ENCODE peak calls at places on chromosomes 3 and 15, in nine cellular contexts. P is tibial artery; W is mesendoderm; C is PC-3; M is right cardiac atrium; Q is fibroblast of the aortic adventitia; L is astrocyte of the cerebellum; V is CD8-positive, alpha-beta memory T cell; F is IMR-90. S is an unnamed sample.

GRCh38 chr15:57460208-57460816 is 84.0 kb downstream of the CGNL1 start:
- DNase-seq in P (no peak), W (no peak), C (no peak), M (no peak), Q (no peak), L (no peak), V (no peak), F (no peak), S (no peak)

GRCh38 chr15:31472636-31473383 is 146.2 kb downstream of the KLF13 start:
- DNase-seq in P (peak; percentile 63), W (no peak), C (no peak), M (peak; percentile 74), Q (peak; percentile 56), L (no peak), V (peak; percentile 16), F (peak; percentile 64), S (no peak)

GRCh38 chr3:156694536-156694935 is 20.1 kb downstream of the TIPARP start:
- DNase-seq in P (no peak), W (no peak), C (peak; percentile 63), M (no peak), Q (no peak), L (no peak), V (no peak), F (peak; percentile 76), S (no peak)

GRCh38 chr3:149553781-149554451 is 79.4 kb downstream of the TM4SF4 start:
- DNase-seq in P (no peak), W (peak; percentile 54), C (no peak), M (peak; percentile 75), Q (peak; percentile 100), L (peak; percentile 98), V (no peak), F (peak; percentile 94), S (peak; percentile 38)

GRCh38 chr3:182725372-182726251 is 67.7 kb upstream of the ATP11B start:
- DNase-seq in P (no peak), W (peak; percentile 90), C (no peak), M (peak; percentile 60), Q (no peak), L (no peak), V (no peak), F (no peak), S (no peak)

GRCh38 chr15:33565099-33565498 is 254.3 kb downstream of the RYR3 start:
- DNase-seq in P (no peak), W (no peak), C (peak; percentile 42), M (no peak), Q (peak; percentile 52), L (peak; percentile 81), V (no peak), F (peak; percentile 44), S (no peak)

GRCh38 chr15:69104050-69104750 is 56.2 kb upstream of the GLCE start:
- DNase-seq in P (no peak), W (no peak), C (no peak), M (no peak), Q (no peak), L (no peak), V (no peak), F (no peak), S (no peak)

GRCh38 chr15:51186121-51186795 is 91.6 kb upstream of the TNFAIP8L3 start:
- DNase-seq in P (no peak), W (no peak), C (no peak), M (peak; percentile 13), Q (no peak), L (no peak), V (no peak), F (no peak), S (no peak)

GRCh38 chr15:38991126-38991525 is 426.5 kb upstream of the RASGRP1 start:
- DNase-seq in P (no peak), W (peak; percentile 73), C (peak; percentile 58), M (no peak), Q (peak; percentile 84), L (peak; percentile 34), V (no peak), F (peak; percentile 56), S (no peak)

GRCh38 chr3:47605646-47606045 is 27.0 kb upstream of the CSPG5 start:
- DNase-seq in P (no peak), W (no peak), C (peak; percentile 49), M (no peak), Q (peak; percentile 12), L (no peak), V (no peak), F (peak; percentile 78), S (no peak)

GRCh38 chr15:25670025-25670554 is 193.0 kb downstream of the ATP10A start:
- DNase-seq in P (peak; percentile 90), W (peak; percentile 95), C (no peak), M (peak; percentile 84), Q (peak; percentile 77), L (peak; percentile 84), V (no peak), F (peak; percentile 76), S (no peak)

GRCh38 chr3:48595526-48596121 is 495 bp upstream of the COL7A1 start:
- DNase-seq in P (peak; percentile 84), W (peak; percentile 86), C (peak; percentile 95), M (peak; percentile 66), Q (peak; percentile 75), L (peak; percentile 15), V (no peak), F (peak; percentile 86), S (peak; percentile 51)

GRCh38 chr3:158347966-158348365 is 223.0 kb upstream of the MLF1 start:
- DNase-seq in P (no peak), W (no peak), C (no peak), M (no peak), Q (peak; percentile 76), L (peak; percentile 55), V (no peak), F (peak; percentile 11), S (no peak)

GRCh38 chr15:101009176-101009575 is 90.0 kb downstream of the LRRK1 start:
- DNase-seq in P (no peak), W (no peak), C (no peak), M (no peak), Q (no peak), L (no peak), V (no peak), F (no peak), S (no peak)

GRCh38 chr3:100420885-100421284 is 19.5 kb downstream of the LNP1 start:
- DNase-seq in P (no peak), W (no peak), C (no peak), M (no peak), Q (no peak), L (no peak), V (no peak), F (no peak), S (no peak)
- H3K4me3 ChIP-seq in P (no peak overlapping the region), W (no peak overlapping the region), C (no peak overlapping the region), M (no peak overlapping the region), Q (no peak overlapping the region), L (no peak overlapping the region), V (no peak overlapping the region), F (no peak overlapping the region), S (no peak overlapping the region)

DNA sequence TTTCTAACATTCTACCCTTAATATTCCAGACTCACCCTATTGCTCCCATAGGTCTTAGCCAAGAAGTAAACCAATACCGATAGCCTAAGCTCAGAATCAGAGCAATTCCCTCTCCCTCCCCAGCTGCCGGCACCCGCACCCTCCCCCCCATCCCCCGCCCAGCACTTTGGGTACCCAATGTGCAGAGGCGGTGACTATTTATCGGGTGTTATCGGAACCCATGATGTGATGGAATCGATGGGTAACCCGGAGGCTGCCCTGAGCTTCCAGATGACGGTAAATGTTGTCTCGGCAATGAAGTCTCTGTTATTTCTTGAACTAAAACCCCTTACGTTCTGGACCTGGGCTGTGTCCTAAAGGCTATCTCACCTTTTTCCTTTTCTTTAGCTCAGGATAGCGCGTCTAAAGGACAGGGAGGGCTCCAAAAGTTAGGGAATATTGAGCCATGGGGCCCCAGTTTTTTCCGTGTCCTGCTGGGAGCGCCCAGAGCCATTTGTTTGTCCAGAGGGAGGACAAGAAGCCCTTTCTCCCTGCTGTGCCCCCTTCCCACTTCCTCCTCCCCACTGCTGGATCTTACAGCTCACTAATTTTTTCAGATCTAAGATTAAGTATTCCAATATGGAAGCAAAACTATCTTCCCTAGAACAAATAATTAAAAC is 1.6 kb downstream of the SLITRK3 start:
- DNase-seq in P (peak; percentile 45), W (peak; percentile 14), C (no peak), M (no peak), Q (no peak), L (no peak), V (no peak), F (no peak), S (no peak)
- H3K4me3 ChIP-seq in P (no peak overlapping the region), W (peak overlapping the region; percentile 17), C (no peak overlapping the region), M (peak overlapping the region; percentile 29), Q (no peak overlapping the region), L (peak overlapping the region; percentile 53), V (no peak overlapping the region), F (no peak overlapping the region), S (no peak overlapping the region)

GRCh38 chr3:32852146-32852545 is 34.3 kb downstream of the TRIM71 start:
- DNase-seq in P (no peak), W (no peak), C (no peak), M (no peak), Q (no peak), L (no peak), V (no peak), F (no peak), S (no peak)

GRCh38 chr3:32850636-32851035 is 32.8 kb downstream of the TRIM71 start:
- DNase-seq in P (no peak), W (no peak), C (no peak), M (no peak), Q (no peak), L (no peak), V (no peak), F (no peak), S (no peak)

GRCh38 chr3:32847520-32847919 is 29.7 kb downstream of the TRIM71 start:
- DNase-seq in P (no peak), W (no peak), C (no peak), M (no peak), Q (no peak), L (no peak), V (no peak), F (no peak), S (no peak)

GRCh38 chr3:32848215-32848614 is 30.4 kb downstream of the TRIM71 start:
- DNase-seq in P (no peak), W (peak; percentile 79), C (no peak), M (no peak), Q (no peak), L (no peak), V (no peak), F (no peak), S (no peak)

DNA sequence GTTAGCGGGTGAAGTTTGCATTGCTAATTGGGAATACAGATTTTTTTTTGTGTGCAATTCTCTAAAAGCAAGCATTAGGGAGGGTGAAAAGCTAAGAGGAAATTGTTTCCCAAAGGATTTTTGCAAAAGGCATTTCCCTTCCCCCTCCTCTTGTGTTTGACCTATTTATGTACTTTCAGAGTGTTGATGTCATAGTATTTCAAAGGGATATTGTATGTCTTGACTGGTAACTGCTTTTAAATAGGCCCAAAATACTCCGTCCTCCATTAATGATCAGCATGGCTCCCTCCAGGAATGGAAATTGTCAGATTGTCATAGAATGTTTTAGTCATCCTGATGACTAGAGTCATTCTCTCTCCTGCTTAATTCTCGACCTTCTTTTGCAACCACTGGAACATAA is 32.4 kb downstream of the TRIM71 start:
- DNase-seq in P (no peak), W (no peak), C (no peak), M (no peak), Q (no peak), L (no peak), V (no peak), F (no peak), S (no peak)
- H3K4me3 ChIP-seq in P (no peak overlapping the region), W (no peak overlapping the region), C (no peak overlapping the region), M (no peak overlapping the region), Q (no peak overlapping the region), L (no peak overlapping the region), V (no peak overlapping the region), F (no peak overlapping the region), S (no peak overlapping the region)

DNA sequence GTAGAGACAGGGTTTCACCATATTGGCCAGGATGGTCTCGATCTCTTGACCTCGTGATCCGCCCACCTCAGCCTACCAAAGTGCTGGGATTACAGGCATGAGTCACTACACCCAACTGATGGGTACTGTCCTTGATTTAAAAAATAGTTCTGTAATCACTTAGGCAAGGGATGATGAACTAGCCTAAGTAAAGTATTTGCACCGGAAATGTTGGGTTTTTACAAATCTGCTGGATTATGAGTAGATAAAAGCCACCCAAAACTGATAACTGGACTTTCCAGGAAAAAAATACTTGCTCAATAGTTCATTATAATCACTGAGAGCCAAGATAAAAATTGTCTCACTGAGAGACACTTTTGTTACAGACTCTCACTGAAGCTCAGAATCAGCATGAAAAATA is 218.0 kb downstream of the WNT5A start:
- DNase-seq in P (no peak), W (no peak), C (no peak), M (no peak), Q (no peak), L (no peak), V (no peak), F (no peak), S (no peak)
- H3K4me3 ChIP-seq in P (no peak overlapping the region), W (no peak overlapping the region), C (no peak overlapping the region), M (no peak overlapping the region), Q (no peak overlapping the region), L (no peak overlapping the region), V (no peak overlapping the region), F (no peak overlapping the region), S (no peak overlapping the region)

S was measured in left lung.